ENCODE peak calls at places on chromosomes 4 and X, in five cellular contexts. T is renal cortical epithelial cell, M is Ammon's horn, D is neural crest cell, S is tibial nerve. W is an unnamed sample.
A peak's percentile ranks its signal among the peaks of the same experiment; 100 is the strongest.

GRCh38 chr4:37891221-37892159 is 606 bp downstream of the TBC1D1 start:
- DNase-seq in T (peak; percentile 9), M (peak; percentile 32), D (no peak), S (no peak), W (no peak)

GRCh38 chr4:147160908-147161513 is 215.3 kb upstream of the TTC29 start:
- DNase-seq in T (peak; percentile 65), M (peak; percentile 46), D (no peak), S (no peak), W (no peak)

GRCh38 chrX:153598541-153599191 is at the start of gene CCNQ:
- DNase-seq in T (no peak), M (no peak), D (no peak), S (no peak), W (no peak)

GRCh38 chr4:73257242-73257994 is 1.2 kb downstream of the ANKRD17 start:
- DNase-seq in T (peak; percentile 84), M (peak; percentile 87), D (peak; percentile 58), S (peak; percentile 60), W (peak; percentile 19)

GRCh38 chrX:134244043-134244442 is 7.1 kb downstream of the CCDC160 start:
- DNase-seq in T (peak; percentile 62), M (no peak), D (no peak), S (no peak), W (no peak)

GRCh38 chr4:173530326-173531062 is 465 bp upstream of the HAND2 start:
- DNase-seq in T (no peak), M (no peak), D (no peak), S (no peak), W (no peak)

GRCh38 chr4:39614487-39615162 is 24.0 kb downstream of the SMIM14 start:
- DNase-seq in T (peak; percentile 93), M (no peak), D (no peak), S (no peak), W (no peak)

GRCh38 chrX:104565791-104566687 is at the start of gene IL1RAPL2:
- DNase-seq in T (peak; percentile 4), M (peak; percentile 11), D (peak; percentile 46), S (no peak), W (peak; percentile 53)

GRCh38 chr4:32219306-32220075 is 1499.3 kb downstream of the PCDH7 start:
- DNase-seq in T (no peak), M (no peak), D (no peak), S (no peak), W (no peak)

GRCh38 chr4:51995647-51996046 is 24.5 kb downstream of the LRRC66 start:
- DNase-seq in T (no peak), M (no peak), D (no peak), S (no peak), W (no peak)

GRCh38 chr4:3361406-3361805 is 68.6 kb downstream of the RGS12 start:
- DNase-seq in T (no peak), M (no peak), D (no peak), S (no peak), W (no peak)

GRCh38 chr4:120839974-120840751 is 82.4 kb downstream of the PRDM5 start:
- DNase-seq in T (no peak), M (no peak), D (no peak), S (no peak), W (no peak)

GRCh38 chr4:110483516-110483915 is 7.6 kb downstream of the ENPEP start:
- DNase-seq in T (peak; percentile 94), M (no peak), D (no peak), S (no peak), W (no peak)

GRCh38 chr4:186622788-186623464 is 67.6 kb upstream of the MTNR1A start:
- DNase-seq in T (no peak), M (no peak), D (no peak), S (no peak), W (no peak)

GRCh38 chr4:128521156-128521555 is 233.5 kb upstream of the PGRMC2 start:
- DNase-seq in T (peak; percentile 63), M (no peak), D (no peak), S (no peak), W (no peak)

GRCh38 chrX:155026420-155026726 is 271 bp upstream of the FUNDC2 start:
- DNase-seq in T (no peak), M (no peak), D (no peak), S (no peak), W (no peak)

GRCh38 chr4:70629469-70630090 is 1.0 kb downstream of the ENAM start:
- DNase-seq in T (no peak), M (no peak), D (no peak), S (no peak), W (no peak)

GRCh38 chr4:5751073-5751917 is 40.3 kb downstream of the EVC start:
- DNase-seq in T (peak; percentile 92), M (no peak), D (no peak), S (no peak), W (no peak)

GRCh38 chr4:5647351-5647750 is 61.0 kb downstream of the EVC2 start:
- DNase-seq in T (no peak), M (no peak), D (no peak), S (no peak), W (no peak)

GRCh38 chr4:168771251-168771650 is 238.8 kb downstream of the CBR4 start:
- DNase-seq in T (no peak), M (no peak), D (no peak), S (no peak), W (no peak)

GRCh38 chrX:109959356-109959871 is 43.5 kb upstream of the TMEM164 start:
- DNase-seq in T (no peak), M (no peak), D (no peak), S (no peak), W (no peak)

GRCh38 chrX:9644335-9644734 is 121.3 kb downstream of the GPR143 start:
- DNase-seq in T (peak; percentile 61), M (peak; percentile 3), D (no peak), S (no peak), W (no peak)

GRCh38 chr4:121307441-121308327 is 73.1 kb downstream of the QRFPR start:
- DNase-seq in T (peak; percentile 64), M (no peak), D (no peak), S (no peak), W (no peak)

GRCh38 chrX:387729-388128 is 1.0 kb upstream of the PPP2R3B start:
- DNase-seq in T (no peak), M (no peak), D (no peak), S (no peak), W (no peak)

GRCh38 chrX:42686296-42686695 is 91.7 kb downstream of the PPP1R2C start:
- DNase-seq in T (no peak), M (no peak), D (no peak), S (no peak), W (no peak)

GRCh38 chrX:2584216-2584615 is 83.4 kb upstream of the DHRSX start:
- DNase-seq in T (no peak), M (no peak), D (peak; percentile 15), S (no peak), W (no peak)

GRCh38 chr4:26024079-26024478 is 110.1 kb downstream of the SMIM20 start:
- DNase-seq in T (no peak), M (no peak), D (no peak), S (no peak), W (no peak)